ENCODE peak calls at places on chromosomes 2 and 18, in ten cellular contexts. E is lower leg skin; T is DMS153; S is SW 1271; D is H7; R is psoas muscle; M is EL; Y is HuH-7.5; O is H9; C is stimulated activated CD8-positive, alpha-beta memory T cell treated with anti-CD3 and anti-CD28 coated beads, Interleukin-15, amount 100 ng/mL, for 24 hours. K is an unnamed sample.

GRCh38 chr18:3794537-3795348 is 344.8 kb downstream of the TGIF1 start:
- DNase-seq in O (no peak), C (no peak), M (peak), E (no peak), S (peak), T (no peak), R (no peak), D (no peak), Y (no peak), K (no peak)

GRCh38 chr18:31015715-31016459 is 26.7 kb downstream of the DSC3 start:
- DNase-seq in E (no peak), T (no peak), O (no peak), R (no peak), C (no peak), S (no peak), D (no peak), M (no peak), Y (no peak), K (no peak)

GRCh38 chr2:143742631-143743030 is 613.4 kb downstream of the ARHGAP15 start:
- DNase-seq in T (no peak), E (no peak), Y (no peak), O (no peak), C (no peak), M (no peak), S (no peak), D (no peak), R (no peak), K (no peak)

GRCh38 chr2:215409331-215410127 is 26.3 kb downstream of the FN1 start:
- DNase-seq in T (no peak), E (no peak), R (no peak), C (no peak), M (no peak), Y (no peak), D (no peak), O (no peak), S (no peak), K (no peak)

GRCh38 chr2:98502556-98503335 is 58.1 kb downstream of the INPP4A start:
- DNase-seq in Y (no peak), M (peak), C (no peak), R (no peak), S (no peak), O (no peak), D (no peak), E (peak), T (no peak), K (no peak)

GRCh38 chr18:76463358-76463757 is 31.7 kb downstream of the ZNF516 start:
- DNase-seq in O (no peak), Y (no peak), D (no peak), M (no peak), E (peak), R (no peak), T (no peak), C (no peak), S (no peak), K (no peak)

GRCh38 chr2:105287692-105288091 is 41.8 kb downstream of the TGFBRAP1 start:
- DNase-seq in C (no peak), E (peak), M (peak), R (peak), Y (peak), S (peak), T (peak), D (peak), O (peak), K (no peak)

GRCh38 chr2:203341741-203342310 is 13.6 kb downstream of the ABI2 start:
- DNase-seq in C (no peak), E (no peak), R (no peak), M (peak), T (no peak), D (no peak), O (no peak), S (no peak), Y (no peak), K (no peak)

GRCh38 chr2:64700133-64700809 is 46.6 kb upstream of the SERTAD2 start:
- DNase-seq in O (no peak), C (no peak), D (no peak), M (no peak), S (no peak), Y (no peak), T (no peak), R (no peak), E (no peak), K (no peak)

K was measured in left ventricle myocardium inferior.